ENCODE peak calls at places on chromosomes 12 and 14, in nine cellular contexts. X, E, D, J, C, S, T, Z and P are unnamed samples.

GRCh38 chr14:69615471-69616407 is 4.3 kb downstream of the SUSD6 start:
- DNase-seq in X (no peak), E (peak; percentile 82), D (no peak), J (peak; percentile 84), C (peak; percentile 85), S (no peak), T (peak; percentile 91), Z (peak; percentile 36), P (no peak)

GRCh38 chr14:50451854-50452253 is 55.2 kb upstream of the CDKL1 start:
- DNase-seq in X (no peak), E (no peak), D (no peak), J (no peak), C (no peak), S (no peak), T (peak; percentile 10), Z (no peak), P (no peak)

GRCh38 chr12:122986258-122986871 is 5.9 kb downstream of the ARL6IP4 start:
- DNase-seq in X (no peak), E (no peak), D (no peak), J (no peak), C (no peak), S (no peak), T (no peak), Z (no peak), P (peak; percentile 90)

GRCh38 chr14:81384900-81385299 is 15.2 kb downstream of the STON2 start:
- DNase-seq in X (peak; percentile 62), E (no peak), D (peak; percentile 10), J (no peak), C (no peak), S (no peak), T (peak; percentile 16), Z (no peak), P (no peak)

GRCh38 chr14:71720978-71721624 is 211.1 kb upstream of the RGS6 start:
- DNase-seq in X (peak; percentile 74), E (peak; percentile 92), D (peak; percentile 53), J (peak; percentile 85), C (peak; percentile 90), S (no peak), T (peak; percentile 94), Z (peak; percentile 57), P (no peak)

GRCh38 chr14:95134304-95134933 is 22.9 kb downstream of the DICER1 start:
- DNase-seq in X (no peak), E (peak; percentile 73), D (no peak), J (peak; percentile 76), C (peak; percentile 69), S (no peak), T (peak; percentile 82), Z (no peak), P (no peak)

GRCh38 chr12:58313091-58313855 is 371.9 kb downstream of the ATP23 start:
- DNase-seq in X (peak; percentile 37), E (peak; percentile 90), D (no peak), J (peak; percentile 88), C (peak; percentile 74), S (no peak), T (peak; percentile 84), Z (no peak), P (no peak)

GRCh38 chr14:100132161-100132902 is 27.1 kb downstream of the DEGS2 start:
- DNase-seq in X (no peak), E (no peak), D (no peak), J (no peak), C (no peak), S (no peak), T (peak; percentile 50), Z (no peak), P (no peak)

GRCh38 chr12:107126688-107127481 is 33.5 kb upstream of the CRY1 start:
- DNase-seq in X (peak; percentile 54), E (peak; percentile 32), D (no peak), J (peak; percentile 24), C (peak; percentile 29), S (no peak), T (peak; percentile 60), Z (no peak), P (no peak)

DNA sequence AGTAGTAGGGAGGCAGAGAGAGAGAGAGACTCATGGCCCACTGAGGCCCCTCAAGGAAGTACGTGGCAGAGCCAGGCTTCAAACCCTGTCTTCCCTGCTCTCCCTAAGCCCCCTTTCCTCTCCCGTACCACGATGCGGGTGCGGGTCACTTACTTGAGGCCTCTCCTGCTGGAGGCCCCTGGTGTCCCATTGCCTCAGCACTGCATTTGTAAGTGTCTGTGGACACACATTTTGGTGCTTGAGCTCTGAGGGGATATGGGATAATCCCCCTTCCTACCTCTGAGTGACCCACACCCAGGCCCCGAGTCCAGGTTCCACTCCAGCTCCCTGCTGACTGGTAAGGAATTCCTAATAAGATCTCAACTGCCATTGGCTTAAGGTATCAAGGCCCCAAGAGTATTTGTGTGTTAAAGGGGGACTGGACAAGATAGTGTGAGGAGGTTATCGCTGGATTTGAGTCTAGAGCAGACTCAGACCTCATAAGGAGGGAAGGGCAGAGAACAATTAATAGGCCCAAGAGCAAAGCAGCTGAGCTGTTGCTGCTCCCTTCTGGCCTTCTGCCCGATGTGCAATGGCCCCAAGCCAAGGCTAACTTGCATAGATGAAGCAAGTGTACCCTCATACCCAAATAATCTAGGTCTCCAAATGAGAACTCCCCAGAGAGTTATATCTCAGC is 71.9 kb downstream of the CRACR2A start:
- DNase-seq in X (peak; percentile 10), E (peak; percentile 58), D (no peak), J (no peak), C (peak; percentile 59), S (no peak), T (peak; percentile 76), Z (peak; percentile 56), P (no peak)
- TF ChIP-seq CTCF in X (no peak), E (peak; percentile 36), D (peak; percentile 49), J (no peak), C (peak; percentile 26), S (no peak), T (peak; percentile 67), Z (peak; percentile 16), P (peak; percentile 42)

DNA sequence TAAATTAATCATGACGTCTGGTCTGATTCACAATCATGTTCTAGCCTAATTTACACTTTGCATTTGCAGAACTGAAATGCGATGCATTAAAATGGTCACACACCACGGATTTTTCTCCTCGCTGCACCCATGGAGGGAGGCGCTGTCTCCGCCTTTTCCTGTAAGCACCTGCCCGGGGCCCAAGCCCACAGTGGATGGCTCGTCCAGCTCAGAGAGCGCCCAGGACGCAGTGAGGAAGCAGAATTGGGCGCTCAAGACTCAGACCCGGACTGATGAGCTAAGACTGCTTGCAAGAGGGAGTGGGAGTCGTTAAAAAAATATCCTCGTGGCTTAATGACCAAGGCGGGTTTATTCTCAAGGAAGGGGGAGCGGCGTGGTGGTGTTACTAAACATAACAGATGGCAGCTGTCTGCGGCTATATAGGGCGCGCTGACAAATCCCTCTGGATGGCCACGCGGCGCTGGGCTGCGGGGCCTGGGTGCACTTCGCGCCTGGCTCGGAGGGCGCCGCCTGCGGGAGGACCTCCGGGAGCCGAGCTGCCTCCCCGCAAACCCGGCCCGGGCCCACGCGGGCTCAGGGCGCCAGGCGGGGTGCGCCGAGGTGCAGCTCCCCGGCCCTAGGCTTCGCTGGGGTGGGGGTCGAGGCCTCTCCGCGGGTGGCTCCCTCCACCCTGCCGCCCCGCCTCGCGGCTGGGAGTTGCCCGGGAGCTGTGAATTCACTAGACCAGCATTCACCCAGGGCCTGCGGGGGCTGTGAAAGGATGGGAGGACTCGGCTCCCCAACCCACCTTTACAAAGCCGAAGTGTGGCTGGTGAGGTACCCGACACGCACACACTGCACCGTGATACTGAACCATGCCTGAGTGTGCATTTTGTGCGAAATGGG is 78.7 kb downstream of the PPM1A start:
- DNase-seq in X (peak; percentile 47), E (no peak), D (no peak), J (peak; percentile 20), C (peak; percentile 15), S (no peak), T (peak; percentile 26), Z (no peak), P (no peak)
- TF ChIP-seq CTCF in X (peak; percentile 36), E (no peak), D (no peak), J (peak; percentile 6), C (no peak), S (no peak), T (peak; percentile 2), Z (peak; percentile 20), P (peak; percentile 29)

GRCh38 chr12:116202940-116203339 is 74.6 kb downstream of the MED13L start:
- DNase-seq in X (no peak), E (no peak), D (no peak), J (peak; percentile 30), C (no peak), S (no peak), T (peak; percentile 73), Z (no peak), P (no peak)
- TF ChIP-seq CTCF in X (no peak), E (no peak), D (no peak), J (peak; percentile 36), C (peak; percentile 2), S (no peak), T (peak; percentile 55), Z (no peak), P (peak; percentile 72)

GRCh38 chr12:132194556-132194955 is 50.3 kb downstream of the NOC4L start:
- DNase-seq in X (no peak), E (no peak), D (no peak), J (no peak), C (no peak), S (no peak), T (no peak), Z (no peak), P (no peak)
- TF ChIP-seq CTCF in X (no peak), E (no peak), D (no peak), J (no peak), C (no peak), S (no peak), T (no peak), Z (no peak), P (no peak)

GRCh38 chr12:41368006-41368405 is 179.9 kb downstream of the PDZRN4 start:
- DNase-seq in X (peak; percentile 28), E (no peak), D (no peak), J (peak; percentile 1), C (peak; percentile 8), S (no peak), T (peak; percentile 14), Z (no peak), P (no peak)
- TF ChIP-seq CTCF in X (peak; percentile 55), E (peak; percentile 15), D (peak; percentile 32), J (peak; percentile 19), C (peak; percentile 30), S (no peak), T (peak; percentile 46), Z (no peak), P (peak; percentile 45)

GRCh38 chr12:2052861-2053674 is at the start of gene CACNA1C:
- DNase-seq in X (no peak), E (peak; percentile 47), D (no peak), J (peak; percentile 66), C (peak; percentile 37), S (no peak), T (peak; percentile 66), Z (no peak), P (no peak)
- TF ChIP-seq CTCF in X (no peak), E (peak; percentile 3), D (no peak), J (peak; percentile 48), C (no peak), S (peak; percentile 53), T (peak; percentile 40), Z (peak; percentile 39), P (peak; percentile 69)